ENCODE peak calls at places on chromosomes 13 and 19, in six cellular contexts. S is tibial nerve, E is mesenchymal stem cell, Q is A549, F is psoas muscle, Y is testis. D is an unnamed sample.

GRCh38 chr13:97648881-97649224 is 214.9 kb downstream of the RAP2A start:
- DNase-seq in S (no peak), E (no peak), Q (no peak), F (no peak), Y (no peak), D (no peak)

GRCh38 chr13:47326061-47326460 is 429.2 kb upstream of the HTR2A start:
- DNase-seq in S (no peak), E (peak), Q (no peak), F (no peak), Y (no peak), D (no peak)

GRCh38 chr19:7083076-7083956 is 13.8 kb downstream of the ZNF557 start:
- DNase-seq in S (no peak), E (peak), Q (peak), F (no peak), Y (no peak), D (no peak)

GRCh38 chr19:56595548-56595899 is 422 bp downstream of the ZNF71 start:
- DNase-seq in S (no peak), E (peak), Q (no peak), F (no peak), Y (no peak), D (no peak)

GRCh38 chr13:98707309-98707999 is 45.0 kb downstream of the SLC15A1 start:
- DNase-seq in S (no peak), E (no peak), Q (no peak), F (no peak), Y (no peak), D (no peak)

GRCh38 chr13:113272791-113273190 is 24.2 kb upstream of the LAMP1 start:
- DNase-seq in S (no peak), E (no peak), Q (no peak), F (no peak), Y (no peak), D (no peak)

GRCh38 chr13:37068962-37069361 is 9.5 kb upstream of the SUPT20H start:
- DNase-seq in S (no peak), E (peak), Q (peak), F (no peak), Y (no peak), D (no peak)

GRCh38 chr13:61880576-61881283 is 465.1 kb upstream of the PCDH20 start:
- DNase-seq in S (no peak), E (peak), Q (peak), F (no peak), Y (peak), D (no peak)

GRCh38 chr13:102870677-102871415 is 25.0 kb downstream of the ERCC5 start:
- DNase-seq in S (no peak), E (peak), Q (peak), F (peak), Y (peak), D (peak)

GRCh38 chr19:47231215-47232054 is 436 bp upstream of the BBC3 start:
- DNase-seq in S (peak), E (peak), Q (peak), F (peak), Y (peak), D (peak)

GRCh38 chr19:10420444-10421239 is at the start of gene PDE4A:
- DNase-seq in S (no peak), E (peak), Q (peak), F (peak), Y (no peak), D (peak)

GRCh38 chr19:10419200-10419645 is 1.1 kb upstream of the PDE4A start:
- DNase-seq in S (no peak), E (no peak), Q (peak), F (peak), Y (no peak), D (no peak)

GRCh38 chr19:10421240-10421948 is 1.1 kb downstream of the PDE4A start:
- DNase-seq in S (no peak), E (no peak), Q (no peak), F (no peak), Y (no peak), D (no peak)

GRCh38 chr19:10418281-10419199 is 1.8 kb upstream of the PDE4A start:
- DNase-seq in S (no peak), E (no peak), Q (peak), F (no peak), Y (no peak), D (no peak)

GRCh38 chr19:10419646-10420443 is 493 bp upstream of the PDE4A start:
- DNase-seq in S (no peak), E (peak), Q (peak), F (peak), Y (peak), D (no peak)
- H3K4me3 ChIP-seq in S (peak), E (peak), Q (peak), F (peak), Y (peak), D (peak)

GRCh38 chr19:13763300-13763699 is 1.0 kb upstream of the MRI1 start:
- DNase-seq in S (no peak), E (no peak), Q (no peak), F (no peak), Y (no peak), D (no peak)
- H3K27ac ChIP-seq in S (no peak), E (no peak), Q (no peak), F (no peak), Y (no peak), D (no peak)

DNA sequence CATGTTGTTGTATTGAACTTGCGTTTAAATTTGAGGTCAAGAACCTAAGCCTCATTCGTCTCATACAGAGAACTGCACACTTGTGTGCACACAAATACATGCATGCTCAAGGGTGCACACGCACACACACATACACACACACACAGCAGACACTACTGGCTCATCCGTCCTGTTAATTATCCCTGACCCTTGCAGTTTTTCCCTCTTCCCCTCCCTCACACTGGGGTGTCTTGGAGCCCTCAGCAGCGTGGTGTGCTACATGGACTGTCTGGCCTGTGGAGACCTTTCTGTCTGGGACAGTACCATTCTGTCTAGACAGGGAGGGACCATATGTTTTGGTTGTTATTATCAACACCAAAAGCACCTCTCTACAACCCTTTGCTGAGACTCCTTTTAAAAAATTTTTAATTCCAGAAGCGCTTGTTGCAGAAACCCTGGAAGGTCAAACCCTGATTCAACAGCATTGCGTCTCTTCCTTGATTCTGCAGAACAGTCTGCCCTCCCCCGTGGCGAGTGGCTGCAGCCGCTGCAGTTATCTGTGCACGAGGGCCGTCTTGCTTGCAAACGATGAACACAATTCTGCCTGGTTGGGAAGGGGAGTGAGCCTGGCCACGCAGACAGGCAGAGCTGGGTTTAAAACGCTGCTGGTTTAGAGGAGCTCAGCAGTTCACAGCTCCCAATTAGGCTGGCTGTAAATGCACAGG is 374.0 kb downstream of the IRS2 start:
- DNase-seq in S (no peak), E (peak), Q (peak), F (no peak), Y (peak), D (peak)
- H3K4me3 ChIP-seq in S (no peak), E (no peak), Q (no peak), F (no peak), Y (no peak), D (no peak)

DNA sequence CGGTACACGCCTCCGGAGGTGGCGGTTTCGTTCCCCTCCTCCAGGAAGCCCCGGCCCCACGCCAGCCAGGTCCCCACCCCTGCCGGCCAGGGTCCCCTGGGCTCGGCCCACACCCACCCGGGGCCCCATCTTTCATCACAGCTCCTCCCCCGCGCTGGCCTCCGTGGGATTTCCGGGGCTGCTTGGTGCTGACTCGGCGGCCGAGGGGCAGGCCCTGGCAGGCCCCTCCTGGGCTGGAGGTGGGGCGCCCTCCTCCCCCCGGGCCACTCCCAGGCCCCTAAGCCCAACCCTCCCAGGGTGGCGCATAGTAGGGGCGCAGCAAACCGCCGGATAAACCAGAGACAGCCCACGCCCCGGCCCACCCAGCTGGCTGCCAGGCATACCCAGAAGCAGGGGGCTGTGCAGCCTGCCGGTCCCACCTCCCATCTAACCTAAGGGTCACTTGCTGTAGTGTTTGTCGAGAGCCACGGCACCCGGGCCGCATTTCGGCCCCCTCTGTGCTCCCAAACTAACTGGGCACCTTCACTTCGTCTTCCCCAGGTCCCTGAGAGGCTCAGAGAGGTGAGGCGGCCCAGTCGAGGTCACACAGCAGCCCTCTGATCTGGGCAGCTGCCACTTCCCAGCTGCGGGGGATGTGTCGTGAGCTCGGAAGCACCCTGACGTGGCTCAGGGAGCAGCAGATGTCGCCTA is 6.6 kb downstream of the ZBTB7A start:
- DNase-seq in S (peak), E (no peak), Q (no peak), F (peak), Y (peak), D (peak)
- H3K27ac ChIP-seq in S (peak), E (peak), Q (peak), F (peak), Y (peak), D (peak)

D was measured in right cardiac atrium.